ENCODE peak calls at places on chromosomes 11 and 22, in five cellular contexts. One of them, this sample, is unnamed.

GRCh38 chr11:125262194-125262824 is 97.8 kb downstream of the PKNOX2 start:
- DNase-seq in foreskin keratinocyte: no peak
- DNase-seq in NCI-H460: no peak
- DNase-seq in posterior vena cava: no peak
- DNase-seq in spleen: no peak
- DNase-seq in this sample: no peak

GRCh38 chr22:47497666-47498065 is 735.2 kb downstream of the TBC1D22A start:
- DNase-seq in posterior vena cava: no peak
- DNase-seq in foreskin keratinocyte: no peak
- DNase-seq in NCI-H460: no peak
- DNase-seq in spleen: no peak
- DNase-seq in this sample: no peak

GRCh38 chr11:18172686-18173085 is at the start of gene MRGPRX4:
- DNase-seq in spleen: no peak
- DNase-seq in NCI-H460: peak
- DNase-seq in foreskin keratinocyte: no peak
- DNase-seq in posterior vena cava: no peak
- DNase-seq in this sample: no peak

GRCh38 chr22:38348751-38349496 is 31.7 kb upstream of the CSNK1E start:
- DNase-seq in NCI-H460: no peak
- DNase-seq in foreskin keratinocyte: no peak
- DNase-seq in posterior vena cava: peak
- DNase-seq in spleen: peak
- DNase-seq in this sample: no peak

GRCh38 chr22:38727123-38727522 is 21.4 kb downstream of the GTPBP1 start:
- DNase-seq in foreskin keratinocyte: no peak
- DNase-seq in spleen: peak
- DNase-seq in posterior vena cava: no peak
- DNase-seq in NCI-H460: no peak
- DNase-seq in this sample: no peak

GRCh38 chr22:45329536-45329936 is 19.8 kb downstream of the FAM118A start:
- DNase-seq in NCI-H460: no peak
- DNase-seq in spleen: no peak
- DNase-seq in posterior vena cava: peak
- DNase-seq in foreskin keratinocyte: no peak
- DNase-seq in this sample: peak

GRCh38 chr11:111730871-111731591 is 35.2 kb downstream of the PPP2R1B start:
- DNase-seq in posterior vena cava: peak
- DNase-seq in spleen: peak
- DNase-seq in foreskin keratinocyte: no peak
- DNase-seq in NCI-H460: peak
- DNase-seq in this sample: peak

GRCh38 chr11:44609028-44609782 is 43.7 kb downstream of the CD82 start:
- DNase-seq in NCI-H460: no peak
- DNase-seq in spleen: peak
- DNase-seq in foreskin keratinocyte: no peak
- DNase-seq in posterior vena cava: no peak
- DNase-seq in this sample: no peak

GRCh38 chr22:27420817-27421361 is 380.7 kb downstream of the MN1 start:
- DNase-seq in spleen: peak
- DNase-seq in posterior vena cava: peak
- DNase-seq in NCI-H460: peak
- DNase-seq in foreskin keratinocyte: peak
- DNase-seq in this sample: no peak

GRCh38 chr11:46808804-46809431 is 37.2 kb downstream of the CKAP5 start:
- DNase-seq in NCI-H460: peak
- DNase-seq in foreskin keratinocyte: peak
- DNase-seq in spleen: no peak
- DNase-seq in posterior vena cava: no peak
- DNase-seq in this sample: no peak

GRCh38 chr11:106482920-106483761 is 405.7 kb downstream of the AASDHPPT start:
- DNase-seq in posterior vena cava: no peak
- DNase-seq in NCI-H460: no peak
- DNase-seq in foreskin keratinocyte: no peak
- DNase-seq in spleen: no peak
- DNase-seq in this sample: peak

This sample was measured in BE2C.